ENCODE peak calls at places on chromosomes 6 and 20, in nine cellular contexts. G is activated naive CD4-positive, alpha-beta T cell; F is effector memory CD4-positive, alpha-beta T cell; V is LNCaP clone FGC; R is effector CD4-positive, alpha-beta T cell; Y is GM13977; J is HEK293T; W is NK-92 treated with Interleukin-12 subunit alpha and Interleukin-12 subunit beta, amount 100 ng/mL, for 24 hours; M is activated T-helper 1 cell treated with anti-CD3 and anti-CD28 coated beads, Interleukin-12 subunit alpha, Interleukin-12 subunit beta, Interleukin-2, Interleukin-4 antibody, amounts not matched to agents 30 ng/mL and 10 ng/mL and 1 ng/mL, durations not matched to agents 14 hours and 24 hours and 36 hours. E is an unnamed sample.

GRCh38 chr6:149007846-149008245 is 261.0 kb downstream of the UST start:
- DNase-seq in G (no peak), F (no peak), V (no peak), R (no peak), Y (no peak), J (no peak), W (no peak), M (no peak), E (no peak)

GRCh38 chr6:8499540-8499939 is 64.2 kb upstream of the SLC35B3 start:
- DNase-seq in G (no peak), F (no peak), V (peak), R (no peak), Y (no peak), J (peak), W (no peak), M (no peak), E (peak)

GRCh38 chr20:6081236-6081635 is 27.4 kb upstream of the LRRN4 start:
- DNase-seq in G (no peak), F (no peak), V (no peak), R (no peak), Y (no peak), J (no peak), W (no peak), M (no peak), E (no peak)

GRCh38 chr6:105810105-105810921 is 275.8 kb upstream of the PRDM1 start:
- DNase-seq in G (no peak), F (no peak), V (no peak), R (no peak), Y (no peak), J (no peak), W (peak), M (peak), E (no peak)

GRCh38 chr20:54048489-54048888 is 21.9 kb downstream of the BCAS1 start:
- DNase-seq in G (no peak), F (no peak), V (no peak), R (no peak), Y (no peak), J (no peak), W (no peak), M (no peak), E (no peak)

GRCh38 chr20:61121661-61122060 is 130.4 kb upstream of the CDH4 start:
- DNase-seq in G (no peak), F (no peak), V (no peak), R (no peak), Y (no peak), J (no peak), W (no peak), M (no peak), E (no peak)

GRCh38 chr6:41502607-41503434 is 43.4 kb upstream of the FOXP4 start:
- DNase-seq in G (no peak), F (no peak), V (no peak), R (no peak), Y (no peak), J (no peak), W (no peak), M (no peak), E (no peak)

GRCh38 chr6:115932481-115932880 is 128.2 kb downstream of the FRK start:
- DNase-seq in G (no peak), F (no peak), V (no peak), R (no peak), Y (no peak), J (no peak), W (no peak), M (no peak), E (no peak)

GRCh38 chr6:158621694-158622544 is 22.6 kb downstream of the DYNLT1 start:
- DNase-seq in G (no peak), F (no peak), V (no peak), R (no peak), Y (no peak), J (no peak), W (no peak), M (no peak), E (peak)

GRCh38 chr20:43799150-43799711 is 72.4 kb upstream of the GTSF1L start:
- DNase-seq in G (no peak), F (no peak), V (peak), R (no peak), Y (no peak), J (no peak), W (peak), M (no peak), E (peak)

E was measured in SK-N-SH.